ENCODE peak calls at places on chromosomes 1 and 21, in nine cellular contexts. One of them, this sample, is unnamed.

GRCh38 chr1:236851871-236852270 is 56.8 kb downstream of the MTR start:
- DNase-seq in H1: no peak
- DNase-seq in GM12865: no peak
- DNase-seq in kidney: no peak
- DNase-seq in fibroblast of mammary gland: no peak
- DNase-seq in cardiac fibroblast: peak
- DNase-seq in astrocyte of the spinal cord: no peak
- DNase-seq in Calu3: no peak
- DNase-seq in activated B cell treated with CpG ODN at 0.5 μM for 24 hours: no peak
- DNase-seq in this sample: no peak

GRCh38 chr1:230646710-230647302 is 4.5 kb downstream of the COG2 start:
- DNase-seq in GM12865: no peak
- DNase-seq in astrocyte of the spinal cord: no peak
- DNase-seq in H1: no peak
- DNase-seq in Calu3: no peak
- DNase-seq in kidney: no peak
- DNase-seq in cardiac fibroblast: no peak
- DNase-seq in fibroblast of mammary gland: no peak
- DNase-seq in activated B cell treated with CpG ODN at 0.5 μM for 24 hours: no peak
- DNase-seq in this sample: no peak

GRCh38 chr1:12087797-12088314 is 24.8 kb downstream of the TNFRSF8 start:
- DNase-seq in activated B cell treated with CpG ODN at 0.5 μM for 24 hours: peak
- DNase-seq in H1: no peak
- DNase-seq in Calu3: no peak
- DNase-seq in cardiac fibroblast: no peak
- DNase-seq in astrocyte of the spinal cord: no peak
- DNase-seq in fibroblast of mammary gland: no peak
- DNase-seq in kidney: peak
- DNase-seq in GM12865: peak
- DNase-seq in this sample: peak

GRCh38 chr1:100353988-100354387 is 1.7 kb downstream of the CDC14A start:
- DNase-seq in H1: no peak
- DNase-seq in activated B cell treated with CpG ODN at 0.5 μM for 24 hours: no peak
- DNase-seq in Calu3: peak
- DNase-seq in fibroblast of mammary gland: peak
- DNase-seq in GM12865: no peak
- DNase-seq in kidney: no peak
- DNase-seq in astrocyte of the spinal cord: no peak
- DNase-seq in cardiac fibroblast: peak
- DNase-seq in this sample: no peak

GRCh38 chr21:39951183-39952101 is 84.2 kb downstream of the PCP4 start:
- DNase-seq in kidney: no peak
- DNase-seq in cardiac fibroblast: no peak
- DNase-seq in fibroblast of mammary gland: no peak
- DNase-seq in Calu3: no peak
- DNase-seq in activated B cell treated with CpG ODN at 0.5 μM for 24 hours: no peak
- DNase-seq in astrocyte of the spinal cord: no peak
- DNase-seq in GM12865: no peak
- DNase-seq in H1: peak
- DNase-seq in this sample: no peak

GRCh38 chr1:67840449-67840848 is 7.2 kb upstream of the GNG12 start:
- DNase-seq in cardiac fibroblast: peak
- DNase-seq in Calu3: no peak
- DNase-seq in activated B cell treated with CpG ODN at 0.5 μM for 24 hours: no peak
- DNase-seq in astrocyte of the spinal cord: peak
- DNase-seq in H1: no peak
- DNase-seq in kidney: no peak
- DNase-seq in GM12865: no peak
- DNase-seq in fibroblast of mammary gland: peak
- DNase-seq in this sample: no peak

GRCh38 chr1:4787551-4787950 is 133.1 kb downstream of the AJAP1 start:
- DNase-seq in activated B cell treated with CpG ODN at 0.5 μM for 24 hours: no peak
- DNase-seq in cardiac fibroblast: no peak
- DNase-seq in Calu3: no peak
- DNase-seq in fibroblast of mammary gland: no peak
- DNase-seq in GM12865: no peak
- DNase-seq in kidney: peak
- DNase-seq in astrocyte of the spinal cord: no peak
- DNase-seq in H1: no peak
- DNase-seq in this sample: no peak

GRCh38 chr1:46757256-46757955 is 38.5 kb upstream of the EFCAB14 start:
- DNase-seq in cardiac fibroblast: peak
- DNase-seq in activated B cell treated with CpG ODN at 0.5 μM for 24 hours: no peak
- DNase-seq in GM12865: no peak
- DNase-seq in astrocyte of the spinal cord: no peak
- DNase-seq in fibroblast of mammary gland: no peak
- DNase-seq in kidney: no peak
- DNase-seq in Calu3: peak
- DNase-seq in H1: peak
- DNase-seq in this sample: no peak

GRCh38 chr1:107810552-107810951 is 154.4 kb downstream of the VAV3 start:
- DNase-seq in activated B cell treated with CpG ODN at 0.5 μM for 24 hours: no peak
- DNase-seq in Calu3: no peak
- DNase-seq in astrocyte of the spinal cord: no peak
- DNase-seq in kidney: no peak
- DNase-seq in GM12865: no peak
- DNase-seq in H1: no peak
- DNase-seq in cardiac fibroblast: no peak
- DNase-seq in fibroblast of mammary gland: no peak
- DNase-seq in this sample: no peak

GRCh38 chr1:107806902-107807301 is 158.1 kb downstream of the VAV3 start:
- DNase-seq in H1: no peak
- DNase-seq in Calu3: no peak
- DNase-seq in astrocyte of the spinal cord: no peak
- DNase-seq in activated B cell treated with CpG ODN at 0.5 μM for 24 hours: no peak
- DNase-seq in cardiac fibroblast: no peak
- DNase-seq in fibroblast of mammary gland: no peak
- DNase-seq in kidney: no peak
- DNase-seq in GM12865: no peak
- DNase-seq in this sample: no peak

GRCh38 chr1:107804134-107804533 is 160.8 kb downstream of the VAV3 start:
- DNase-seq in cardiac fibroblast: no peak
- DNase-seq in H1: no peak
- DNase-seq in Calu3: no peak
- DNase-seq in astrocyte of the spinal cord: no peak
- DNase-seq in activated B cell treated with CpG ODN at 0.5 μM for 24 hours: no peak
- DNase-seq in kidney: no peak
- DNase-seq in fibroblast of mammary gland: no peak
- DNase-seq in GM12865: peak
- DNase-seq in this sample: no peak

GRCh38 chr1:107804746-107805145 is 160.2 kb downstream of the VAV3 start:
- DNase-seq in astrocyte of the spinal cord: no peak
- DNase-seq in cardiac fibroblast: no peak
- DNase-seq in GM12865: no peak
- DNase-seq in Calu3: no peak
- DNase-seq in fibroblast of mammary gland: no peak
- DNase-seq in H1: no peak
- DNase-seq in kidney: no peak
- DNase-seq in activated B cell treated with CpG ODN at 0.5 μM for 24 hours: no peak
- DNase-seq in this sample: no peak

GRCh38 chr1:107807405-107807804 is 157.6 kb downstream of the VAV3 start:
- DNase-seq in activated B cell treated with CpG ODN at 0.5 μM for 24 hours: no peak
- DNase-seq in cardiac fibroblast: no peak
- DNase-seq in Calu3: no peak
- DNase-seq in astrocyte of the spinal cord: no peak
- DNase-seq in fibroblast of mammary gland: no peak
- DNase-seq in GM12865: no peak
- DNase-seq in kidney: no peak
- DNase-seq in H1: no peak
- DNase-seq in this sample: no peak
- TF ChIP-seq CTCF in activated B cell treated with CpG ODN at 0.5 μM for 24 hours: no peak
- TF ChIP-seq CTCF in cardiac fibroblast: no peak
- TF ChIP-seq CTCF in Calu3: no peak
- TF ChIP-seq CTCF in astrocyte of the spinal cord: no peak
- TF ChIP-seq CTCF in fibroblast of mammary gland: no peak
- TF ChIP-seq CTCF in GM12865: no peak
- TF ChIP-seq CTCF in kidney: no peak
- TF ChIP-seq CTCF in H1: no peak
- TF ChIP-seq CTCF in this sample: no peak

GRCh38 chr1:21864730-21865129 is 52.7 kb downstream of the LDLRAD2 start:
- DNase-seq in activated B cell treated with CpG ODN at 0.5 μM for 24 hours: no peak
- DNase-seq in H1: no peak
- DNase-seq in GM12865: no peak
- DNase-seq in Calu3: no peak
- DNase-seq in astrocyte of the spinal cord: no peak
- DNase-seq in cardiac fibroblast: no peak
- DNase-seq in fibroblast of mammary gland: no peak
- DNase-seq in kidney: no peak
- DNase-seq in this sample: no peak

GRCh38 chr1:21865609-21865942 is 53.5 kb downstream of the LDLRAD2 start:
- DNase-seq in GM12865: no peak
- DNase-seq in fibroblast of mammary gland: no peak
- DNase-seq in astrocyte of the spinal cord: no peak
- DNase-seq in cardiac fibroblast: no peak
- DNase-seq in activated B cell treated with CpG ODN at 0.5 μM for 24 hours: peak
- DNase-seq in Calu3: no peak
- DNase-seq in kidney: no peak
- DNase-seq in H1: no peak
- DNase-seq in this sample: no peak

GRCh38 chr1:21863981-21864380 is 51.9 kb downstream of the LDLRAD2 start:
- DNase-seq in Calu3: no peak
- DNase-seq in kidney: no peak
- DNase-seq in fibroblast of mammary gland: no peak
- DNase-seq in H1: no peak
- DNase-seq in activated B cell treated with CpG ODN at 0.5 μM for 24 hours: no peak
- DNase-seq in GM12865: no peak
- DNase-seq in astrocyte of the spinal cord: no peak
- DNase-seq in cardiac fibroblast: no peak
- DNase-seq in this sample: no peak

GRCh38 chr1:21866629-21867009 is 54.6 kb downstream of the LDLRAD2 start:
- DNase-seq in H1: no peak
- DNase-seq in activated B cell treated with CpG ODN at 0.5 μM for 24 hours: no peak
- DNase-seq in fibroblast of mammary gland: no peak
- DNase-seq in GM12865: peak
- DNase-seq in kidney: no peak
- DNase-seq in astrocyte of the spinal cord: no peak
- DNase-seq in Calu3: no peak
- DNase-seq in cardiac fibroblast: no peak
- DNase-seq in this sample: no peak

DNA sequence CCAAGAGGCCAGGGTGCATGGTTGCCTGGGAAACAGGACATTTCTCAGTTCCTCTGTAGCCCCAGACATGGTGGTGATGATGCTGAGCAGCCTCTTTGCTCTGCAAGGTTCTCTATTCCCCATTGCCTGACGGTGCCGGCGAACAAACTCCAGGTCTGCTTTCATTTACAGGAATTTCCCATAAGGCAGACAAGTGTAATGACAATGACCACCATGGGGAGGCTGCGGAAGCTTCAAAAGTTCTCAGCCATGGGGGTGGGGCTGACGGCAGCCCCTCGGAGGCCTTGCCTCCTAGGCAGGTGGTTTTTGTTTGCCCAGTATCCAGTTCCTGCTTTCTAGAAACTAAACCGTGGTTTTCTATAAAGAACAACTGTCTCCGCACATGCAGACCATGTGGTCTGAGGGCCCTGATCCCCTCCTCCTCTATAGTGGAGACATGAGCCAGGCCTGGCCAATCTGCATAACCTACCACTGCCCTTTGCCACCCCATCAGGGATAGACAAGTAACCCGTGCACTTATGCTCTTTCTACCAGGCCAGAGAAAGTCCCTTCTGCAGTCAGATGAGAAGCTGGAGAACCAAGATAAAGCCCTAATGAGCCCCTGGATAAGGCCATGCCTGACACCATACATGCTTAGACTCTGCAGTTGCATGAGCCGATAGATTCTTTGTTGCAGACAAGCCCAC is 54.0 kb downstream of the LDLRAD2 start:
- DNase-seq in activated B cell treated with CpG ODN at 0.5 μM for 24 hours: peak
- DNase-seq in GM12865: peak
- DNase-seq in fibroblast of mammary gland: no peak
- DNase-seq in astrocyte of the spinal cord: no peak
- DNase-seq in kidney: no peak
- DNase-seq in cardiac fibroblast: no peak
- DNase-seq in H1: peak
- DNase-seq in Calu3: no peak
- DNase-seq in this sample: no peak
- TF ChIP-seq CTCF in activated B cell treated with CpG ODN at 0.5 μM for 24 hours: no peak
- TF ChIP-seq CTCF in GM12865: no peak
- TF ChIP-seq CTCF in fibroblast of mammary gland: no peak
- TF ChIP-seq CTCF in astrocyte of the spinal cord: no peak
- TF ChIP-seq CTCF in kidney: no peak
- TF ChIP-seq CTCF in cardiac fibroblast: no peak
- TF ChIP-seq CTCF in H1: peak
- TF ChIP-seq CTCF in Calu3: no peak
- TF ChIP-seq CTCF in this sample: no peak

DNA sequence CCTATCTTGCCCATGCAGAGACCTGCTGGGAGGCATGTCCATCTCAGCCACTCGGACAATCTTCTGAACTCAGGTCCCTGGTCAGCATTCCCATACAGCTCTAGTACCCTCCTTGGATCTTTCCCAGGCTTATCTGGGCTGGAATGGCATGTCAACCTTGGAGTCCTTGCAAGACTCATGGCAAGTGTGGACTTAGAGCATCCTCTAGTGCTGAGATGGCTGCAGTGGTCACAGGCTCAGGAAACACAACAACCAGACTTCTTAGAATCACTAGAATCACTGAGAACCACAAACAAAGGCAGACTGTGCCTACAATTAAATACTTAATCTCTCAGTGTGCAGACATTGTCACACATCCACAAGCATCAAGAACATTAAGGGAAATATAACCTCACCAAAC is 73.1 kb upstream of the TSHB start:
- DNase-seq in GM12865: peak
- DNase-seq in activated B cell treated with CpG ODN at 0.5 μM for 24 hours: no peak
- DNase-seq in Calu3: peak
- DNase-seq in fibroblast of mammary gland: peak
- DNase-seq in kidney: no peak
- DNase-seq in H1: no peak
- DNase-seq in cardiac fibroblast: peak
- DNase-seq in astrocyte of the spinal cord: peak
- DNase-seq in this sample: no peak
- TF ChIP-seq CTCF in GM12865: peak
- TF ChIP-seq CTCF in activated B cell treated with CpG ODN at 0.5 μM for 24 hours: no peak
- TF ChIP-seq CTCF in Calu3: no peak
- TF ChIP-seq CTCF in fibroblast of mammary gland: peak
- TF ChIP-seq CTCF in kidney: peak
- TF ChIP-seq CTCF in H1: peak
- TF ChIP-seq CTCF in cardiac fibroblast: peak
- TF ChIP-seq CTCF in astrocyte of the spinal cord: no peak
- TF ChIP-seq CTCF in this sample: no peak

DNA sequence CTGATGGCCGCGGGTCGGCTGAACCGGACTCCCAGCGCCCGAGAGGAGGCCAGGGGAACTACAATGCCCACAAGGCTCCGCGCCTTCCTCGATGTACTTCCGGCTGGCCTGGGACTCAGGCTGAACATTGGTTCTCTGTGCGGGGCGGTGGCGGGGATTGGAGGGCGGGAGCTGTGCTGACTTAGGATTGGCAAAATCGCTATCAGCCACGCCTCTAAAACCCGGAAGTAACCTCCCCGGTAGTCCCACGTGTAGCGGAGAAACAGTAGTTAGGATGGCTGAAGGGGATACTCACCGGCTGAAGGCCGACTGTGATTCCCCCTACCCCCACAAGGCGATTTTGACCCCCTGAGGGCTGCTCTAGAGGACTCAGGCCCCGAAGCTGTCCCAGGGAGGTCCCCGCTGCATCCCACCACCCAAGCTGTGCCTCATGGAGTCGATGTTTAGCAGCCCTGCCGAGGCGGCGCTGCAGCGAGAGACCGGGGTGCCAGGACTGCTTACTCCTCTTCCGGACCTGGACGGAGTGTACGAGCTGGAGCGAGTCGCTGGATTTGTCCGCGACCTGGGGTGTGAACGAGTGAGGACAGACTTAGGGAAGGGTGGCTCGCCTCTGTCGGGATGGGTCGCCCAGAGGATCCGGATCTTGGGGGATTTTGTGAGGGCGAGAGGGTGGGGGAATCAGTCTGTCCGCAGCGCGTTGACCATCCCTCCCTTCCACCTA is at the start of gene DPH2:
- DNase-seq in H1: peak
- DNase-seq in activated B cell treated with CpG ODN at 0.5 μM for 24 hours: peak
- DNase-seq in cardiac fibroblast: peak
- DNase-seq in GM12865: peak
- DNase-seq in fibroblast of mammary gland: peak
- DNase-seq in astrocyte of the spinal cord: peak
- DNase-seq in Calu3: peak
- DNase-seq in kidney: peak
- DNase-seq in this sample: peak
- TF ChIP-seq CTCF in H1: no peak
- TF ChIP-seq CTCF in activated B cell treated with CpG ODN at 0.5 μM for 24 hours: no peak
- TF ChIP-seq CTCF in cardiac fibroblast: peak
- TF ChIP-seq CTCF in GM12865: no peak
- TF ChIP-seq CTCF in fibroblast of mammary gland: no peak
- TF ChIP-seq CTCF in astrocyte of the spinal cord: no peak
- TF ChIP-seq CTCF in Calu3: no peak
- TF ChIP-seq CTCF in kidney: no peak
- TF ChIP-seq CTCF in this sample: no peak

This sample was measured in natural killer cell.